ENCODE peak calls at places on chromosomes 1 and 21, in ten cellular contexts. U is H7; Q is left ventricle myocardium inferior; E is H1; I is heart left ventricle; J is right atrium auricular region; T is H9; O is CD8-positive, alpha-beta memory T cell; L is PC-3; A is fibroblast of lung. H is an unnamed sample.

GRCh38 chr1:212179394-212180076 is 105.7 kb upstream of the PPP2R5A start:
- DNase-seq in U (no peak), Q (no peak), E (no peak), I (no peak), J (no peak), T (no peak), O (no peak), L (peak; percentile 85), A (peak; percentile 95), H (no peak)

GRCh38 chr1:216178266-216178665 is 245.0 kb downstream of the USH2A start:
- DNase-seq in U (no peak), Q (no peak), E (no peak), I (no peak), J (no peak), T (no peak), O (no peak), L (no peak), A (peak; percentile 14), H (no peak)

GRCh38 chr1:203557958-203558760 is 64.2 kb downstream of the OPTC start:
- DNase-seq in U (no peak), Q (peak; percentile 45), E (no peak), I (peak; percentile 82), J (peak; percentile 87), T (no peak), O (no peak), L (peak; percentile 99), A (peak; percentile 100), H (peak; percentile 74)

GRCh38 chr1:184559117-184559713 is 172.4 kb downstream of the C1orf21 start:
- DNase-seq in U (no peak), Q (no peak), E (no peak), I (no peak), J (no peak), T (no peak), O (no peak), L (no peak), A (no peak), H (no peak)

GRCh38 chr1:228542376-228542775 is 55.2 kb downstream of the RNF187 start:
- DNase-seq in U (no peak), Q (no peak), E (no peak), I (no peak), J (no peak), T (no peak), O (no peak), L (no peak), A (no peak), H (no peak)

GRCh38 chr21:45927851-45928850 is 53.4 kb upstream of the COL6A1 start:
- DNase-seq in U (no peak), Q (no peak), E (no peak), I (peak; percentile 16), J (no peak), T (no peak), O (no peak), L (no peak), A (no peak), H (no peak)

GRCh38 chr21:36554411-36555157 is 74.7 kb upstream of the CLDN14 start:
- DNase-seq in U (no peak), Q (no peak), E (no peak), I (no peak), J (no peak), T (no peak), O (no peak), L (no peak), A (no peak), H (no peak)

GRCh38 chr1:54287821-54288220 is 87.9 kb downstream of the MRPL37 start:
- DNase-seq in U (no peak), Q (no peak), E (no peak), I (no peak), J (no peak), T (no peak), O (no peak), L (no peak), A (peak; percentile 38), H (no peak)

GRCh38 chr21:24895885-24896734 is 711.2 kb downstream of the MRPL39 start:
- DNase-seq in U (no peak), Q (no peak), E (no peak), I (no peak), J (no peak), T (no peak), O (no peak), L (peak; percentile 58), A (peak; percentile 42), H (no peak)

GRCh38 chr1:218900621-218901020 is 273.1 kb upstream of the LYPLAL1 start:
- DNase-seq in U (no peak), Q (no peak), E (no peak), I (no peak), J (no peak), T (no peak), O (no peak), L (no peak), A (no peak), H (no peak)

DNA sequence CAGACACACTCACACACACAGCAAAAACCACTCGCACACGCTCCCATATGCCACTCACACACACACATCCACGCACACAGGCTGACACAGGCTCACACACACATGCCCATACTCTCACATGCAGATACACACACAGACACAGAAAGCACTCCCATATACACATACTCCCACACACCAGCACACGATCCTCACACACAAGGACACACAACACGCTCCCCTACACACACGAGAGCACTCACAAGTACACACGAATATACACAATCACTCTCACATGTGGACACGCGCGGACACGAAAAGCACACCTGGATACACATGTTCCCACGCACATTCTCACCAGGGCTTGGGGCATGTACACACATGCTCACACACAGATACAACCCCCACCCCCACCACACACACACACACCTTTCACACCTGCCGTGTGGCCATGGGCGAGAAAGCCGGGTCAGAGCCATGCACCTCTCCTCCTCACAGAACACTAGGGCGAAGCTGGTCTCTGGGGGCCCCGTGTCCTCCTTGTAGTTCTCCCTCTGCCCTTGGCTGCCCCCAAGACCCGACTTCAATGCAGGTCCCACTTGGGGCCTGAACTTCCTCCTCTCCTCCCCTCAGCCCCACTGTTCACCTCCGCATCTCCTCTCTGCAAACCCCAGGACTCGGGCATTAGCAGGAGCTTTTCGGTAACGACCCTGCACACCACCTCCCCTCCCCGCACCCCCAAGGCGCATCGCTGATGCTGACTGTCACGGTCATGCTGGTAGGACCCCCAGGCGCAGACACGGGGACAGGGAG is 6.9 kb upstream of the GUCA2B start:
- DNase-seq in U (no peak), Q (no peak), E (no peak), I (no peak), J (peak; percentile 52), T (no peak), O (no peak), L (no peak), A (peak; percentile 8), H (no peak)
- H3K27me3 ChIP-seq in U (no peaks in the 10 kb centered on the region), Q (peaks cover 56% of the 10 kb centered on the region), E (no peaks in the 10 kb centered on the region), I (peaks cover 7% of the 10 kb centered on the region), J (no peaks in the 10 kb centered on the region), T (no peaks in the 10 kb centered on the region), O (peaks cover 4% of the 10 kb centered on the region), L (no peaks in the 10 kb centered on the region), A (peaks cover 28% of the 10 kb centered on the region), H (no peaks in the 10 kb centered on the region)

GRCh38 chr1:204704794-204705492 is 19.4 kb upstream of the LRRN2 start:
- DNase-seq in U (no peak), Q (no peak), E (no peak), I (no peak), J (no peak), T (no peak), O (no peak), L (no peak), A (no peak), H (no peak)
- H3K27me3 ChIP-seq in U (peaks cover 12% of the 10 kb centered on the region), Q (peaks cover 69% of the 10 kb centered on the region), E (peaks cover 33% of the 10 kb centered on the region), I (peaks cover 4% of the 10 kb centered on the region), J (no peaks in the 10 kb centered on the region), T (peaks cover 14% of the 10 kb centered on the region), O (no peaks in the 10 kb centered on the region), L (no peaks in the 10 kb centered on the region), A (peaks cover 11% of the 10 kb centered on the region), H (no peaks in the 10 kb centered on the region)

GRCh38 chr1:75615664-75616435 is 4.9 kb upstream of the SLC44A5 start:
- DNase-seq in U (peak; percentile 81), Q (peak; percentile 15), E (no peak), I (peak; percentile 28), J (no peak), T (peak; percentile 42), O (no peak), L (peak; percentile 16), A (peak; percentile 56), H (peak; percentile 33)
- H3K27me3 ChIP-seq in U (peaks cover 38% of the 10 kb centered on the region), Q (peaks cover 72% of the 10 kb centered on the region), E (peaks cover 27% of the 10 kb centered on the region), I (peaks cover 36% of the 10 kb centered on the region), J (peaks cover 3% of the 10 kb centered on the region), T (peaks cover 3% of the 10 kb centered on the region), O (peaks cover 36% of the 10 kb centered on the region), L (peaks cover 46% of the 10 kb centered on the region), A (peaks cover 16% of the 10 kb centered on the region), H (no peaks in the 10 kb centered on the region)

GRCh38 chr1:2374260-2375155 is 16.8 kb downstream of the MORN1 start:
- DNase-seq in U (no peak), Q (no peak), E (no peak), I (no peak), J (no peak), T (no peak), O (no peak), L (no peak), A (no peak), H (no peak)

GRCh38 chr1:2375246-2375922 is 16.0 kb downstream of the MORN1 start:
- DNase-seq in U (no peak), Q (no peak), E (no peak), I (peak; percentile 22), J (no peak), T (no peak), O (no peak), L (no peak), A (no peak), H (peak; percentile 4)

GRCh38 chr1:2375923-2376260 is 15.5 kb downstream of the MORN1 start:
- DNase-seq in U (no peak), Q (no peak), E (no peak), I (no peak), J (no peak), T (no peak), O (no peak), L (no peak), A (no peak), H (no peak)

GRCh38 chr1:2373551-2374259 is 17.6 kb downstream of the MORN1 start:
- DNase-seq in U (no peak), Q (no peak), E (no peak), I (peak; percentile 17), J (no peak), T (no peak), O (no peak), L (no peak), A (no peak), H (peak; percentile 45)

DNA sequence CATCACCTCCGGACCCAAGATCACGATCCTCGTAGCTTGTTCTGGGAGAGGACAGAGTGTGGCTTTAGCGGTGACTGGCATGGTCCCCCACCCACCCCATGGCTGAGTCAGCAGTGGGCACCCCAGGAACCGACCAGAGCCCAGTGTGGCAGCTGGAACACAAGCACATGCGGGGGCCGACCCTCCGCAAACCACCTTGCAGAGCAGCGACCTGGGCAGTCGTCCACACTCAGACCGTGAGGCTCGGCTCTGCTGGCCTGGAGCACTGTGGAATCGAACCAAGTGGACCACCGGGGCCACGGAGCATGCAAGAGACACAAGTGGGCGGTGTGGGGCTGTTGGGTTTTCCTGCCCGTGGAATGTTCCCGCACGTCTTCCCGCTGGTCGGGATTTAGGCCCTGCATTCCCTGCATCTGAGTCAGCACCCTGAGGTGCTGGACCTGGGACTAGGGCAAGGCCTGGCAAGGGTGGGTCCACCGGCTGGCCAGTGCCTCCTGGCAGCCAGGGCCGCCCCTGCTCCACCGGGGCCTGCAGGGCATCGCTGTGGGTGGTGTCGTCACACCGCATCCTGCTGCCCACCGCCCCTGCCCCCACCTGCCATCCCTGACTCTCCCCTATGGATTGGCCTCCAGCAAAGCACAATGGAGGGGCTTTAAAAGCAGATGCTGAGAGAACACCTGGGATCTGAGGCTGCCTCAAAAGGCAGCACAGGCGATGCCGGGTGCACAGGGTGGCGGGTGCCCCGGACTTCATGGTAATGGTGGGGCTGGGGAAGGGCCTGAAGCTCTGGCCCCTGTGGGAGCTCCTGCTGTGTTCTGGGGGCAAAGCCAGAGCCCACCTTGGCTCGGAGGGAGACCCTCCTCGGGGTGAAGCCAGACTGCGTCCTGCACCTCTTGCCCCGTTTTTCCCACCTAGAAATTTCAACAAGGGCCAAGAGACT is 18.5 kb downstream of the MORN1 start:
- DNase-seq in U (no peak), Q (peak; percentile 9), E (no peak), I (peak; percentile 17), J (no peak), T (no peak), O (no peak), L (peak; percentile 77), A (peak; percentile 35), H (peak; percentile 44)
- H3K27me3 ChIP-seq in U (no peaks in the 10 kb centered on the region), Q (no peaks in the 10 kb centered on the region), E (no peaks in the 10 kb centered on the region), I (no peaks in the 10 kb centered on the region), J (no peaks in the 10 kb centered on the region), T (no peaks in the 10 kb centered on the region), O (no peaks in the 10 kb centered on the region), L (no peaks in the 10 kb centered on the region), A (no peaks in the 10 kb centered on the region), H (no peaks in the 10 kb centered on the region)

H was measured in right cardiac atrium.